ENCODE peak calls at places on chromosomes 12 and 14, in five cellular contexts. E is foreskin fibroblast, L is cardiac fibroblast, F is SK-N-SH, V is right lobe of liver. Y is an unnamed sample.

GRCh38 chr12:107127482-107128185 is 34.3 kb upstream of the CRY1 start:
- DNase-seq in E (no peak), L (no peak), F (no peak), V (no peak), Y (no peak)

GRCh38 chr12:111267171-111267570 is 101.7 kb downstream of the PHETA1 start:
- DNase-seq in E (no peak), L (no peak), F (no peak), V (no peak), Y (no peak)

GRCh38 chr12:29329411-29329810 is 51.6 kb downstream of the ERGIC2 start:
- DNase-seq in E (no peak), L (no peak), F (no peak), V (no peak), Y (no peak)

GRCh38 chr12:106248177-106248848 is 493 bp upstream of the CKAP4 start:
- DNase-seq in E (peak), L (peak), F (no peak), V (peak), Y (peak)

GRCh38 chr12:24991209-24992049 is 42.5 kb upstream of the BCAT1 start:
- DNase-seq in E (peak), L (peak), F (peak), V (no peak), Y (peak)

GRCh38 chr12:100793182-100793581 is 1.4 kb upstream of the ANO4 start:
- DNase-seq in E (peak), L (peak), F (no peak), V (no peak), Y (no peak)

GRCh38 chr14:30906752-30907658 is 32.6 kb downstream of the COCH start:
- DNase-seq in E (no peak), L (peak), F (peak), V (no peak), Y (no peak)

GRCh38 chr12:119448737-119449136 is 114.2 kb downstream of the CCDC60 start:
- DNase-seq in E (no peak), L (no peak), F (no peak), V (no peak), Y (no peak)

GRCh38 chr14:52059614-52060013 is 9.2 kb downstream of the NID2 start:
- DNase-seq in E (no peak), L (no peak), F (no peak), V (no peak), Y (no peak)

GRCh38 chr14:71698027-71698426 is 234.2 kb upstream of the RGS6 start:
- DNase-seq in E (no peak), L (no peak), F (no peak), V (no peak), Y (no peak)

GRCh38 chr14:31933716-31934115 is 143.4 kb upstream of the ARHGAP5 start:
- DNase-seq in E (no peak), L (peak), F (no peak), V (no peak), Y (no peak)

GRCh38 chr14:24888532-24888931 is 161.4 kb downstream of the STXBP6 start:
- DNase-seq in E (no peak), L (no peak), F (no peak), V (no peak), Y (no peak)

GRCh38 chr14:70771781-70772212 is 37.5 kb downstream of the MAP3K9 start:
- DNase-seq in E (no peak), L (no peak), F (no peak), V (no peak), Y (no peak)

GRCh38 chr12:57754411-57755193 is at the start of gene MARCHF9:
- DNase-seq in E (no peak), L (no peak), F (peak), V (peak), Y (peak)

GRCh38 chr12:51823875-51824565 is 24.5 kb downstream of the FIGNL2 start:
- DNase-seq in E (peak), L (peak), F (peak), V (no peak), Y (no peak)

GRCh38 chr14:85702937-85703336 is 173.0 kb downstream of the FLRT2 start:
- DNase-seq in E (peak), L (peak), F (no peak), V (no peak), Y (no peak)

GRCh38 chr12:574475-575128 is 88.6 kb downstream of the NINJ2 start:
- DNase-seq in E (no peak), L (peak), F (no peak), V (no peak), Y (no peak)

GRCh38 chr14:103662591-103662990 is 33.6 kb downstream of the KLC1 start:
- DNase-seq in E (no peak), L (no peak), F (no peak), V (no peak), Y (no peak)

GRCh38 chr12:52370906-52371608 is 3.8 kb upstream of the KRT85 start:
- DNase-seq in E (peak), L (peak), F (no peak), V (no peak), Y (no peak)

GRCh38 chr14:76919811-76920571 is 93.8 kb downstream of the LRRC74A start:
- DNase-seq in E (peak), L (peak), F (peak), V (no peak), Y (no peak)

GRCh38 chr14:51356381-51356780 is 116.3 kb downstream of the TMX1 start:
- DNase-seq in E (no peak), L (no peak), F (no peak), V (no peak), Y (no peak)

GRCh38 chr14:37595809-37596595 is 573 bp downstream of the TTC6 start:
- DNase-seq in E (no peak), L (no peak), F (no peak), V (peak), Y (no peak)

GRCh38 chr12:262113-262512 is 523 bp downstream of the SLC6A13 start:
- DNase-seq in E (no peak), L (no peak), F (no peak), V (no peak), Y (no peak)

GRCh38 chr12:56867216-56867615 is 67.0 kb downstream of the SDR9C7 start:
- DNase-seq in E (no peak), L (no peak), F (no peak), V (no peak), Y (no peak)

GRCh38 chr12:105289114-105289904 is 41.2 kb upstream of the C12orf75 start:
- DNase-seq in E (peak), L (peak), F (no peak), V (no peak), Y (no peak)

GRCh38 chr12:120538281-120539156 is 4.4 kb downstream of the RNF10 start:
- DNase-seq in E (peak), L (peak), F (peak), V (peak), Y (no peak)

GRCh38 chr14:44833376-44833775 is 128.4 kb downstream of the KLHL28 start:
- DNase-seq in E (no peak), L (peak), F (no peak), V (no peak), Y (no peak)

GRCh38 chr12:92505373-92506340 is 197.1 kb upstream of the PLEKHG7 start:
- DNase-seq in E (no peak), L (peak), F (peak), V (peak), Y (peak)

GRCh38 chr12:22034709-22035506 is 11.1 kb upstream of the CMAS start:
- DNase-seq in E (no peak), L (peak), F (no peak), V (no peak), Y (no peak)

GRCh38 chr14:104891121-104891551 is 26.1 kb downstream of the CEP170B start:
- DNase-seq in E (no peak), L (no peak), F (no peak), V (no peak), Y (peak)

GRCh38 chr12:2963760-2964292 is 4.6 kb downstream of the TEAD4 start:
- DNase-seq in E (no peak), L (peak), F (no peak), V (no peak), Y (no peak)
- H3K4me3 ChIP-seq in E (no peak), L (peak), F (no peak), V (no peak), Y (no peak)

GRCh38 chr12:39617887-39618286 is 1.7 kb downstream of the ABCD2 start:
- DNase-seq in E (no peak), L (no peak), F (no peak), V (no peak), Y (no peak)
- H3K4me3 ChIP-seq in E (no peak), L (no peak), F (peak), V (no peak), Y (peak)

DNA sequence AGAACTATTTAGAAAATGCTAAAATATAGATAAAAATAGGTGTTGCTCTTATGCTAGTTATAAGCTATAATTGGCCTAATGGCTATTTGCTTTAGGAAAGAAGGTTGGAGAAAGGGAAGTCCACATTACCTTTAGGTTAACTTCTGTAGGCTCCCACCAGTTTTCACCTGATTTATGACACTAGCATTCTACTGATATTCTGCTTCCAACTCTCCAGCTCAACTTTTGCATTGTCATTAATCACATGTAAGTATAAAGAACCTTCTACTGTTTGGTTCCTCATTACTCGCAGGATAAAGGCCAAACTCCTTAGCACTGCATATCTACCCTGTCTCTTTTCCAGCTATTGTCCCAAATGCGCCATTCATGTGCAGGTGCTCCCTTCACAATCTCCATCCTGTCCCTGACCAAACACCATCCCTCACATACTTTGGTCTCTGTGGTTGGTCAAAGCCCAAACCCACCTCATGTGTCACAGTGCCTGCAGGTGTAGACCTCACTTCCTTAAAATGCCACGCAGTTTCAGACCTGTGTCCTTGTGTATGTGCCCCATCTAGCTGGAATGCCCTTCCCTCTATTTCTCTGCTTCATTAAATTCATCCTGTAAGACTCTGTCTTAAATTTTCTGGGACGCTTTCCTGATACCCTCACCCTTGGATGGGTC is 3.3 kb downstream of the DDHD1 start:
- DNase-seq in E (no peak), L (no peak), F (no peak), V (no peak), Y (no peak)
- H3K4me3 ChIP-seq in E (no peak), L (no peak), F (no peak), V (no peak), Y (peak)

GRCh38 chr12:117975006-117975405 is 6.2 kb upstream of the KSR2 start:
- DNase-seq in E (no peak), L (no peak), F (no peak), V (no peak), Y (no peak)
- H3K4me3 ChIP-seq in E (no peak), L (no peak), F (no peak), V (no peak), Y (no peak)